ENCODE peak calls at places on chromosome 5, in nine cellular contexts. S is IMR-90, A is sigmoid colon, I is Peyer's patch, B is right lobe of liver, K is spleen, H is transverse colon, M is heart left ventricle, L is uterus. U is an unnamed sample.

GRCh38 chr5:135398855-135399837 is at the start of gene MACROH2A1:
- DNase-seq in L (peak; percentile 87), A (peak; percentile 94), I (peak; percentile 95), S (peak; percentile 79), H (peak; percentile 92), K (peak; percentile 99), M (peak; percentile 93), B (peak; percentile 93), U (peak; percentile 91)

GRCh38 chr5:2996248-2996647 is 244.8 kb upstream of the IRX2 start:
- DNase-seq in I (no peak), S (no peak), H (no peak), K (no peak), A (no peak), M (no peak), L (no peak), B (no peak), U (no peak)

GRCh38 chr5:68342693-68343092 is 127.1 kb downstream of the PIK3R1 start:
- DNase-seq in L (no peak), H (no peak), S (no peak), I (no peak), M (no peak), A (no peak), K (no peak), B (no peak), U (no peak)

GRCh38 chr5:180494510-180495181 is 467 bp downstream of the CNOT6 start:
- DNase-seq in L (peak; percentile 29), B (peak; percentile 66), K (peak; percentile 90), H (peak; percentile 38), A (peak; percentile 71), I (peak; percentile 69), S (no peak), M (peak; percentile 44), U (peak; percentile 67)

GRCh38 chr5:131406076-131406475 is 142.2 kb downstream of the CDC42SE2 start:
- DNase-seq in I (no peak), M (no peak), K (no peak), A (no peak), B (no peak), S (no peak), H (no peak), L (no peak), U (no peak)

GRCh38 chr5:93162201-93162654 is 418.8 kb downstream of the NR2F1-AS1 start:
- DNase-seq in A (no peak), M (no peak), L (no peak), K (no peak), I (no peak), H (no peak), B (no peak), S (no peak), U (no peak)

GRCh38 chr5:68803881-68804319 is 289.9 kb upstream of the SLC30A5 start:
- DNase-seq in M (no peak), K (no peak), S (no peak), A (no peak), L (no peak), I (no peak), B (no peak), H (no peak), U (no peak)

GRCh38 chr5:162393555-162393954 is 326.0 kb downstream of the GABRG2 start:
- DNase-seq in A (no peak), L (no peak), M (no peak), S (no peak), H (no peak), B (no peak), I (no peak), K (no peak), U (no peak)

GRCh38 chr5:93035194-93035593 is 545.8 kb downstream of the NR2F1-AS1 start:
- DNase-seq in B (no peak), A (no peak), S (no peak), L (no peak), H (no peak), M (no peak), I (no peak), K (no peak), U (no peak)

GRCh38 chr5:74673011-74673790 is 11.8 kb upstream of the HEXB start:
- DNase-seq in M (no peak), K (no peak), B (no peak), I (no peak), H (no peak), A (no peak), L (no peak), S (peak; percentile 67), U (peak; percentile 35)

GRCh38 chr5:116078199-116078598 is 6.6 kb upstream of the COMMD10 start:
- DNase-seq in I (no peak), A (no peak), M (no peak), L (no peak), K (no peak), S (no peak), B (no peak), H (no peak), U (no peak)

GRCh38 chr5:56746553-56746952 is 68.8 kb upstream of the MAP3K1 start:
- DNase-seq in S (no peak), K (no peak), A (no peak), I (no peak), B (no peak), H (no peak), M (no peak), L (no peak), U (no peak)

GRCh38 chr5:67032921-67033664 is 163.5 kb downstream of the CD180 start:
- DNase-seq in M (no peak), B (no peak), L (no peak), S (peak; percentile 73), H (no peak), A (no peak), I (no peak), K (no peak), U (no peak)

GRCh38 chr5:77082280-77082679 is 4.8 kb downstream of the ZBED3 start:
- DNase-seq in A (no peak), I (no peak), K (no peak), B (no peak), M (no peak), S (no peak), L (no peak), H (no peak), U (no peak)

GRCh38 chr5:77083088-77083487 is 4.0 kb downstream of the ZBED3 start:
- DNase-seq in S (no peak), L (no peak), B (no peak), M (no peak), A (no peak), H (no peak), K (no peak), I (no peak), U (no peak)

GRCh38 chr5:77087484-77088291 is 603 bp upstream of the ZBED3 start:
- DNase-seq in A (no peak), I (no peak), M (peak; percentile 28), H (peak; percentile 21), B (peak; percentile 41), S (peak; percentile 5), L (no peak), K (peak; percentile 77), U (peak; percentile 18)

GRCh38 chr5:77080905-77081304 is 6.2 kb downstream of the ZBED3 start:
- DNase-seq in M (no peak), H (no peak), I (no peak), L (no peak), S (no peak), A (no peak), K (no peak), B (no peak), U (no peak)

GRCh38 chr5:77086611-77087483 is at the start of gene ZBED3:
- DNase-seq in S (peak; percentile 74), L (peak; percentile 77), K (peak; percentile 89), H (peak; percentile 83), I (peak; percentile 85), A (peak; percentile 90), B (peak; percentile 63), M (peak; percentile 62), U (peak; percentile 84)
- TF ChIP-seq POLR2A in S (no peak), L (no peak), K (no peak), H (peak; percentile 39), I (no peak), A (no peak), B (no peak), M (peak; percentile 31), U (no peak)

GRCh38 chr5:153534102-153534501 is 43.6 kb downstream of the GRIA1 start:
- DNase-seq in I (no peak), H (no peak), A (no peak), B (no peak), L (no peak), K (no peak), M (no peak), S (no peak), U (no peak)

GRCh38 chr5:153525536-153525935 is 35.1 kb downstream of the GRIA1 start:
- DNase-seq in I (no peak), L (no peak), K (no peak), M (no peak), H (no peak), S (no peak), B (no peak), A (no peak), U (no peak)

GRCh38 chr5:153533546-153533945 is 43.1 kb downstream of the GRIA1 start:
- DNase-seq in S (no peak), I (no peak), H (no peak), A (no peak), L (no peak), K (no peak), M (no peak), B (no peak), U (no peak)

DNA sequence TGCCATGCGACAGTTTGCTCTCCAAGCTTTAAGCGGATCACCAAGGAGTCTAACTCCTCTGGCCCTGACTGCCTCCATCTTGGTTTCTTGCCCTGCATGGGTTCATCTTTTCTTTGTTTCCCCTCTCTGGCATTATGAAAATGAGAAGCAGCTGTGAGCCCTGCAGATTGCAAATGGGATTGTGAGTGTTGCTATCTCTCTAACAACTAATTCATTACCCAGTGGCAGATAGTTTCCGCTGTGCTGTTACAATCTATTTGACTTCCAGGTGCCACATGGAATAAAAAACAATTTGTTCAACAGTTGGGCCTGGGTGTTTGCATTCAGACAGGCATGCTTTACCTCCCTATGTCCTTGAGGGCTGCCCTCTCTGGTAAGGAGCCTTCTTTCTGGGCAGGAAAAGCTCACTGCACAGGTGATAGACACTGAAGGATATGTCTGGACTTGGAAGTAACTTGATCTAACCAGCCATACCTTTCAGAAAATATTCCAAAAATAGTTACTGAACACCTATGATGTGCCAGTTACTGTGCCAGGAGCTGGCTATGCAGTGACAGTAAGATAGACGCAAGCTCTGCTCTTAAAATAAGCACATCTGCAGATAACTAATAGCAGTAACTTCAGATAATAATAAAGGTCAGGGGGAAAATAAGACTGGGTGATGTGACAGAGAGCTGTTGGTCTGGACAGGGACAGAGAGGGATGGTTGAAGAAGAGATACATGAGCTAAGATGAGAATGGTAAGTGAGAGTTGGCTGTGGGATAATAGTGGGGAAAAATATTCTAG is 40.1 kb downstream of the GRIA1 start:
- DNase-seq in H (no peak), L (no peak), B (no peak), I (no peak), A (no peak), S (no peak), K (no peak), M (no peak), U (no peak)
- H3K27ac ChIP-seq in H (no peak overlapping the region), L (no peak overlapping the region), B (no peak overlapping the region), I (no peak overlapping the region), A (no peak overlapping the region), S (no peak overlapping the region), K (no peak overlapping the region), M (no peak overlapping the region), U (no peak overlapping the region)

GRCh38 chr5:176535101-176535654 is 2.0 kb downstream of the RNF44 start:
- DNase-seq in M (no peak), B (no peak), A (no peak), L (no peak), S (peak; percentile 24), K (peak; percentile 82), H (peak; percentile 73), I (peak; percentile 80), U (peak; percentile 32)
- TF ChIP-seq POLR2A in M (no peak), B (peak; percentile 45), A (no peak), L (no peak), S (no peak), K (peak; percentile 72), H (peak; percentile 93), I (peak; percentile 74), U (no peak)

GRCh38 chr5:132462856-132463745 is 27.5 kb downstream of the IRF1 start:
- DNase-seq in L (peak; percentile 20), A (peak; percentile 48), K (peak; percentile 64), H (peak; percentile 14), B (no peak), I (peak; percentile 68), S (no peak), M (no peak), U (no peak)
- H3K27ac ChIP-seq in L (peak overlapping the region; percentile 61), A (peak overlapping the region; percentile 7), K (peak overlapping the region; percentile 99), H (peak overlapping the region; percentile 85), B (peak overlapping the region; percentile 81), I (peak overlapping the region; percentile 74), S (no peak overlapping the region), M (no peak overlapping the region), U (no peak overlapping the region)

U was measured in testis.